ENCODE peak calls at places on chromosome 1, in ten cellular contexts. N, H, T, Q, W, O, I, B, Z and F are unnamed samples.
A peak's percentile ranks its signal among the peaks of the same experiment; 100 is the strongest.

GRCh38 chr1:99599678-99600175 is 46.2 kb upstream of the PALMD start:
- DNase-seq in Q (peak; percentile 93), H (no peak), I (no peak), T (peak; percentile 12), Z (no peak), N (no peak), W (peak; percentile 69), B (peak; percentile 94), O (peak; percentile 22), F (peak; percentile 91)

GRCh38 chr1:44423706-44424546 is 18.9 kb downstream of the RNF220 start:
- DNase-seq in O (peak; percentile 56), T (peak; percentile 77), H (peak; percentile 82), Z (peak; percentile 62), N (peak; percentile 88), Q (no peak), I (peak; percentile 38), W (no peak), B (peak; percentile 35), F (no peak)

GRCh38 chr1:61518670-61519400 is 206.1 kb downstream of the TM2D1 start:
- DNase-seq in H (no peak), W (no peak), Z (no peak), Q (no peak), B (no peak), N (no peak), T (no peak), I (no peak), O (no peak), F (no peak)

GRCh38 chr1:237877628-237878027 is 13.1 kb downstream of the ZP4 start:
- DNase-seq in T (no peak), O (no peak), I (no peak), N (no peak), Z (no peak), W (no peak), Q (no peak), H (no peak), B (no peak), F (no peak)

GRCh38 chr1:6180578-6181311 is 624 bp upstream of the CHD5 start:
- DNase-seq in B (no peak), I (no peak), T (no peak), W (no peak), N (peak; percentile 14), O (no peak), H (no peak), Q (peak; percentile 23), Z (no peak), F (no peak)

GRCh38 chr1:167605576-167605975 is 24.5 kb upstream of the RCSD1 start:
- DNase-seq in B (no peak), Z (no peak), N (no peak), W (no peak), Q (no peak), I (no peak), O (no peak), T (no peak), H (no peak), F (peak; percentile 6)

GRCh38 chr1:43348343-43348808 is 10.4 kb upstream of the CDC20 start:
- DNase-seq in N (peak; percentile 70), I (no peak), Q (no peak), W (no peak), O (no peak), T (no peak), Z (no peak), H (no peak), B (no peak), F (no peak)

GRCh38 chr1:192654607-192655389 is 18.9 kb downstream of the RGS13 start:
- DNase-seq in H (no peak), B (peak; percentile 85), W (no peak), Q (no peak), O (no peak), N (no peak), Z (no peak), T (no peak), I (no peak), F (peak; percentile 81)

GRCh38 chr1:34591751-34592629 is 162.9 kb upstream of the GJB5 start:
- DNase-seq in B (no peak), T (no peak), I (no peak), Z (no peak), O (no peak), Q (no peak), W (no peak), N (no peak), H (no peak), F (no peak)

GRCh38 chr1:109823543-109824348 is 60.0 kb upstream of the EPS8L3 start:
- DNase-seq in I (no peak), O (peak; percentile 37), Z (no peak), B (no peak), W (peak; percentile 75), N (peak; percentile 28), Q (peak; percentile 34), H (peak; percentile 92), T (no peak), F (peak; percentile 28)

GRCh38 chr1:232980336-232980978 is 30.0 kb downstream of the NTPCR start:
- DNase-seq in Z (no peak), B (peak; percentile 23), N (no peak), H (no peak), T (no peak), W (no peak), Q (no peak), O (no peak), I (no peak), F (no peak)

GRCh38 chr1:205961970-205962820 is 18.9 kb upstream of the SLC26A9 start:
- DNase-seq in Z (peak; percentile 87), W (no peak), O (no peak), I (no peak), H (no peak), Q (no peak), N (peak; percentile 25), T (peak; percentile 48), B (peak; percentile 7), F (no peak)

DNA sequence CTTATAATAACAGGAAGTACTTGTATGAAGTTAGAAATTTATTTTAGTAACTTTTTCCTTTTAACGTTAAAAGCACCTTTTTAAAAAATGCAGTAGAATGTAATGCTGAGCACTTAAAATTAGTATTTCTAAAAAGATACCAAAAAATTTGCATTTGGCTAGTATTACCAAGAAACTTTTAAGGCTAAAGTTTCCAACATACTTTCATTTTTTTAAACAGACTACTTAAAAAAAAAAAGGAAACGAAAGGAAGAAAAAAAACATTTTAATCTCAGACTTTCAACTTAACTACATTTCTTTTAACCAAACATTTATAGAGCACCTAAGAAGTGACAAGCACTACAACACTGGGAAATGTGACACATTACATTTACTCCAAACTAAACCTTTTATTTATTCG is 2.8 kb downstream of the ARID4B start:
- DNase-seq in Q (no peak), H (no peak), N (no peak), I (no peak), T (no peak), W (no peak), B (no peak), Z (no peak), O (no peak), F (no peak)
- H3K4me3 ChIP-seq in Q (no peak overlapping the region), H (peak overlapping the region; percentile 4), N (no peak overlapping the region), I (peak overlapping the region; percentile 78), T (no peak overlapping the region), W (no peak overlapping the region), B (no peak overlapping the region), Z (peak overlapping the region; percentile 93), O (no peak overlapping the region), F (peak overlapping the region; percentile 13)

GRCh38 chr1:64251971-64252370 is 48.5 kb downstream of the UBE2U start:
- DNase-seq in T (no peak), O (no peak), W (no peak), H (no peak), N (no peak), Z (no peak), Q (no peak), I (no peak), B (no peak), F (no peak)
- TF ChIP-seq CTCF in T (no peak), O (no peak), W (no peak), H (no peak), N (no peak), Z (no peak), Q (no peak), I (no peak), B (no peak), F (peak; percentile 53)

GRCh38 chr1:64072089-64072835 is 131.2 kb upstream of the UBE2U start:
- DNase-seq in O (no peak), Z (no peak), H (no peak), I (no peak), B (peak; percentile 29), Q (no peak), W (no peak), T (no peak), N (peak; percentile 33), F (no peak)

GRCh38 chr1:64073705-64074104 is 129.7 kb upstream of the UBE2U start:
- DNase-seq in W (no peak), O (no peak), Q (no peak), N (no peak), B (no peak), H (no peak), Z (no peak), T (peak; percentile 15), I (no peak), F (no peak)

GRCh38 chr1:64077281-64077940 is 126.0 kb upstream of the UBE2U start:
- DNase-seq in Q (no peak), N (no peak), W (no peak), H (no peak), Z (no peak), T (no peak), B (no peak), O (no peak), I (no peak), F (no peak)

DNA sequence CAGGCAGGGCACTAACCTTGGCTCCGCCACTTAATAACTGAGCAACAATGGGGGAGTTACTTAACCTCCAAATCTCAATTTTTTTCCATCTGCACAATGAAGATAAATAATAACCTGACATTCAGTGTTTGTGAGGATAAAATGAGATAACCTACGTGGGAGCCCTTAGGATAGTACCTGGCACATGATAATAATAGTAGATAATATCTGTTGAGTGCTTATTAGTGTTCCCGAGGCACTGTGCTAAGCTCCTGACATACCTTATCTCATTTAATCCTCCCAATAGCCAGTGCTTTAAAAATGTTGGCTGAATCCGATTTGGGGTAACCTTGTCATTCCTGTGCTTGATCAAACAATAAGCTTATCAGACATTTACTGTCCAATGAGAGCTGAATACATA is 128.7 kb upstream of the UBE2U start:
- DNase-seq in N (no peak), O (no peak), W (no peak), B (no peak), Q (no peak), T (no peak), I (no peak), H (no peak), Z (no peak), F (no peak)
- H3K36me3 ChIP-seq in N (no peaks in the 10 kb centered on the region), O (no peaks in the 10 kb centered on the region), W (no peaks in the 10 kb centered on the region), B (no peaks in the 10 kb centered on the region), Q (no peaks in the 10 kb centered on the region), T (no peaks in the 10 kb centered on the region), I (no peaks in the 10 kb centered on the region), H (no peaks in the 10 kb centered on the region), Z (no peaks in the 10 kb centered on the region), F (no peaks in the 10 kb centered on the region)

DNA sequence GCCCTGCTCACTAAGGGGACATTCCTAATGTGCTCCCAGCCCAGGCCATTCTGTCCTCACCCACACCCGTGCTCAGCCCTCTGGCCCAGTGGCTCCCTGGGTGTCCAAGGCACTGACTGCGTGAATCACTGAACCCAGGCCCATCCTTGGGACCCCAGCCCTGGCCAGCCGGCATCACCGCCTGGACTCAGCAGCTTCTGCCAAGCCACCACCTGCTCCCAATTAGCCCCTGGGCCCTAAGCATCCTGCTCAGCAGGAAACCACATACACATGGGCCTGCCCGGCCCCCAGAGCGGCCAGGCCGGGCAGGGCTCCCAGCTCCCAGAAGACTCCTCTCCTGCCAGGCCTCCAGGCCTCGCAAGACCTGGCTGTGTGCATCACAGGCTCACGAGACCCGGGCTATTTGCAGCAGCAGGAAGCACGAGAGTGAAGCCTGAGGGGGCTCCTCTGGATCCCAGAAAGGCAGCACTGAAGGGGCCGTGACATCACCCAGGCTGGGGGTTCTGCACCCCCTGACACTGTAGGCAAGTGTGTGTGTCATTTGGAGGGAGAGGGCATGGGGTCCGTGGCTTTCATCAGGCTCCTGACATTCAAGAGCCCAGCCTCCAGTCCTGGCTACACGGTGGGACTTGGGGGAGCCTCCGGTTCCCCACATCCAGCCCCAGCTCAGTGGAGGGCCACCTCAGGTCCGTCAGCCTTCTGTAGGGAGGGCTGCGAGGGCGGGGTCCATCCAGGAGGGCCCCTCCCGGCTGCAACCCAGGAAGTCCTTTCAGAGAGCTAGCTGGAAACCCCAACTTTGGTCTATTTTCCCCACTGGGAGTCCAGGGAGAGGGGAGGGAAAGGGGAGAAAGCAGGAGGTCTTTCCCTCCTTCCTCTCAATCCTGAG is 1.6 kb downstream of the MFAP2 start:
- DNase-seq in B (peak; percentile 86), N (peak; percentile 28), H (peak; percentile 93), Q (peak; percentile 91), Z (no peak), I (no peak), O (peak; percentile 87), W (peak; percentile 78), T (peak; percentile 54), F (peak; percentile 54)
- H3K4me3 ChIP-seq in B (no peak overlapping the region), N (no peak overlapping the region), H (peak overlapping the region; percentile 62), Q (peak overlapping the region; percentile 48), Z (peak overlapping the region; percentile 56), I (peak overlapping the region; percentile 82), O (peak overlapping the region; percentile 76), W (no peak overlapping the region), T (no peak overlapping the region), F (peak overlapping the region; percentile 80)